ENCODE peak calls at places on chromosomes 7 and 10, in four cellular contexts. B, X, C and Y are unnamed samples.

GRCh38 chr10:68861253-68861652 is 33.9 kb downstream of the STOX1 start:
- DNase-seq in B (no peak), X (no peak), C (no peak), Y (no peak)

GRCh38 chr7:154743211-154743610 is 259.7 kb downstream of the PAXIP1 start:
- DNase-seq in B (no peak), X (no peak), C (no peak), Y (no peak)

GRCh38 chr7:24885305-24885704 is 94.7 kb downstream of the OSBPL3 start:
- DNase-seq in B (no peak), X (no peak), C (no peak), Y (no peak)

GRCh38 chr10:404341-404740 is 269.1 kb downstream of the ZMYND11 start:
- DNase-seq in B (no peak), X (no peak), C (no peak), Y (no peak)

GRCh38 chr7:157228864-157229422 is 90.2 kb downstream of the UBE3C start:
- DNase-seq in B (peak), X (no peak), C (no peak), Y (peak)

GRCh38 chr10:59148701-59149100 is 27.7 kb upstream of the PHYHIPL start:
- DNase-seq in B (no peak), X (no peak), C (no peak), Y (no peak)

GRCh38 chr10:99450624-99451498 is 20.4 kb upstream of the GOT1 start:
- DNase-seq in B (peak), X (no peak), C (no peak), Y (no peak)

GRCh38 chr7:36284470-36284869 is 105.2 kb upstream of the ANLN start:
- DNase-seq in B (no peak), X (no peak), C (no peak), Y (no peak)

GRCh38 chr10:14571866-14572507 is 202.7 kb downstream of the FAM107B start:
- DNase-seq in B (peak), X (no peak), C (no peak), Y (no peak)

GRCh38 chr7:74027683-74028320 is at the start of gene ELN:
- DNase-seq in B (no peak), X (no peak), C (no peak), Y (no peak)
- TF ChIP-seq CBFB in B (no peak), X (no peak), C (no peak), Y (no peak)

DNA sequence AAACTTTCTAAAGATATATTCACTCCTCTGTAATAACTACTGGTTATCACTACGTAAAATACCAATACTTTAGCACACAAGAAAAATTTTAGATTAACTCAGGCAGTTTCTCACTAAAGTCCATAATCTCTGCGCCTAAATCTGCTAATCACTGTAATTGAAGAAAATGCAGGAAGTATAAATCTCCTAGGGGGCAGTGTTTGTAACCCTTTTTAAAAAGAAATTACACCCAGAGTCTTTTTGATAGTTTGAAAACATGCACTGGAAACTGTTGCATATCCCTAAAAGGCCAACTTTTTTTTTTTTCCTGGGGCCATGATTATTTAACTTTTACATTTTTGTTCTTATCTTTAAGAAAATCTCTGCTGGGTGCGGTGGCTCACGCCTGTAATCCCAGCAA is 209.6 kb downstream of the KIAA1217 start:
- DNase-seq in B (no peak), X (no peak), C (no peak), Y (no peak)
- TF ChIP-seq CTCF in B (no peak), X (no peak), C (no peak), Y (no peak)

DNA sequence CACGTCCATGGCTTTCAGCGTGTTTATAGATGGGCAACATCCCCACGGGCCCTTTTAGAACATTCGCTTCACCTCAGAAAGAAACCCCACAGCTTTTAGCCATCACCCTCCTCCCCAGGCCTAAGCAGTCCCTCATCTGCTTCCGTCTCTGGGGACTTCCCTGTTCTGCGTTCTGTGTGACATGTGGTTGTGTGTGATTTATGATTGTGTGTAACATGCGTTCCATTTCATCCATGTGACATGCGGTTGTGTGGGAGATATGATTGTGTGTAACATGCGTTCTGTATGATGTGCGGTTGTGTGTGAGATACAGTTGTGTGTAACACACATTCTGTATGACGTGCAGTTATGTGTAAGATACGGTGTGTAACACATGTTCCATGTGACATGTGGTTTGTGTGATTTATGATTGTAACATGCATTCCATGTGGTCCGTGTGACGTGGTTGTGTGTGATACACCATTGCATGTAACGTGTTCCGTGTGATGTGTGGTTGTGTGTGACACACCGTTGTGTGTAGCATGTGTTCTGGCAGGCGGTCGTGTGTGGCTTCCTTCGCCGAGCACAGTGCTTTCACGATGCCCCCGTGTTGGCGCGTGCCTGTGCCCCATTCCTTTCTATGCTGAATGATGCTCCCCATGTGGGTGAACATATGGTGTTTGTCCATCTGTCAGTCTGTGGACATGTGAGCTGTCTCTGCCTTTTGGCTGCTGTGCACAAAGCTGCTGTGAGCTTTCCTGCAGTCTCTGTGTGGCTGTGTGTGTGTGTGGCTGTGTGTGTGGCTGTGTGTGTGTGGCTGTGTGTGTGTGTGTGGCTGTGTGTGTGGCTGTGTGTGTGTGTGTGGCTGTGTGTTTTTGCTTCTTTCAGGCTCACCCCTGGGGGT is 26.2 kb downstream of the PWWP2B start:
- DNase-seq in B (no peak), X (no peak), C (no peak), Y (no peak)
- TF ChIP-seq ESRRA in B (no peak), X (no peak), C (no peak), Y (no peak)

DNA sequence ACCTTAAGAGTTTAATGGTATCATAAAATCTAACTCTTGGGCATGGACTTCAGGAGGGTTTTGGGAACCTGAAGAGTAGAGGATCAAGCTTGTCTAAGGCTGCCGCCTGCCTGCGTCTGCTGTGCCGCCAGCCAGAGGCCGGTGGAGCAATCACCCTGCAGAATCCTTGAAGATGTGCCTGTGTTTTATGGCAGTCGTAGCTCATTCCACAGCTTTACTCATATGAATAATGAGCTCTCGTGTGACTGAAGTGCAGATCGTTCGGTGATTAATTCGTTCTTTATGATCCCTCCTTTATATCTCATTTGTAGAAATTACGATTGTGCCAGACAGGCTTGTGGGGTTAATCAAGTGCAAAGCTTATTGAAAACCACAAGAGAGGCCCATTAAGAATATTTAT is 100.8 kb downstream of the ACTR3B start:
- DNase-seq in B (no peak), X (no peak), C (no peak), Y (no peak)
- TF ChIP-seq CBFB in B (no peak), X (no peak), C (no peak), Y (no peak)